ENCODE peak calls at places on chromosomes 1 and 21, in nine cellular contexts. R is bronchial epithelial cell; F is iPS-NIHi11; S is stimulated activated CD4-positive, alpha-beta T cell treated with anti-CD3 and anti-CD28 coated beads, Interleukin-12 subunit alpha, Interleukin-12 subunit beta, amount 100 ng/mL, for 4 hours; T is GDM1; M is HS-27A; P is stimulated activated CD8-positive, alpha-beta memory T cell treated with anti-CD3 and anti-CD28 coated beads, Interleukin-7, amount 100 ng/mL, for 1 hour; C is activated CD4-positive, alpha-beta T cell treated with anti-CD3 and anti-CD28 coated beads for 24 hours; O is activated T-cell treated with anti-CD3 and anti-CD28 coated beads, Interleukin-2, amount 50 U/mL, for 24 hours. Y is an unnamed sample.

GRCh38 chr21:45983981-45984551 is 2.5 kb downstream of the COL6A1 start:
- DNase-seq in C (no peak), R (no peak), T (no peak), P (no peak), F (peak), M (no peak), O (no peak), S (no peak), Y (no peak)

GRCh38 chr1:34681481-34682451 is 73.1 kb upstream of the GJB5 start:
- DNase-seq in O (peak), F (peak), S (peak), M (no peak), P (no peak), C (peak), R (peak), T (peak), Y (peak)

GRCh38 chr21:42044871-42045495 is 26.1 kb upstream of the UMODL1 start:
- DNase-seq in T (no peak), R (no peak), C (no peak), M (no peak), O (no peak), S (no peak), P (no peak), F (no peak), Y (no peak)

GRCh38 chr21:45290948-45291612 is 3.4 kb upstream of the POFUT2 start:
- DNase-seq in P (no peak), S (no peak), F (no peak), T (no peak), M (no peak), C (no peak), O (no peak), R (no peak), Y (no peak)

GRCh38 chr21:34282223-34282622 is 81.6 kb upstream of the KCNE2 start:
- DNase-seq in C (no peak), F (no peak), P (no peak), S (no peak), O (no peak), T (no peak), M (no peak), R (peak), Y (no peak)

GRCh38 chr21:32710069-32710784 is 17.6 kb downstream of the SYNJ1 start:
- DNase-seq in S (no peak), T (no peak), C (no peak), F (no peak), P (no peak), R (no peak), O (no peak), M (no peak), Y (peak)

GRCh38 chr1:240230821-240231220 is 139.1 kb downstream of the FMN2 start:
- DNase-seq in R (no peak), S (no peak), M (no peak), P (no peak), F (no peak), T (no peak), C (no peak), O (no peak), Y (no peak)

GRCh38 chr1:156508205-156508954 is 7.8 kb upstream of the MEF2D start:
- DNase-seq in M (no peak), F (no peak), S (no peak), O (no peak), C (no peak), P (no peak), R (no peak), T (no peak), Y (no peak)

GRCh38 chr1:160400284-160400645 is at the start of gene VANGL2:
- DNase-seq in C (peak), S (peak), R (no peak), M (no peak), P (no peak), O (peak), F (peak), T (no peak), Y (peak)

GRCh38 chr1:21324368-21325137 is 34.3 kb upstream of the ECE1 start:
- DNase-seq in R (peak), P (peak), T (no peak), C (peak), M (peak), S (peak), F (no peak), O (peak), Y (no peak)

GRCh38 chr1:163668472-163668871 is 346.7 kb downstream of the NUF2 start:
- DNase-seq in C (no peak), T (no peak), O (no peak), S (no peak), F (no peak), R (peak), M (no peak), P (no peak), Y (no peak)

GRCh38 chr1:80656011-80656627 is 1144.6 kb upstream of the ADGRL2 start:
- DNase-seq in O (no peak), R (peak), T (no peak), C (no peak), F (peak), M (no peak), S (no peak), P (no peak), Y (peak)

GRCh38 chr1:152244576-152244975 is 20.6 kb upstream of the HRNR start:
- DNase-seq in T (no peak), M (peak), O (no peak), F (no peak), R (peak), C (no peak), S (no peak), P (no peak), Y (no peak)

GRCh38 chr1:114468710-114469468 is 42.1 kb downstream of the TRIM33 start:
- DNase-seq in P (no peak), C (no peak), R (peak), M (no peak), F (no peak), O (no peak), S (no peak), T (no peak), Y (no peak)

GRCh38 chr1:110262846-110263631 is 52.9 kb downstream of the KCNC4 start:
- DNase-seq in F (no peak), C (no peak), S (no peak), P (no peak), R (no peak), O (no peak), M (no peak), T (no peak), Y (no peak)

GRCh38 chr1:245133995-245134715 is 20.6 kb upstream of the KIF26B start:
- DNase-seq in O (no peak), P (no peak), T (no peak), C (no peak), R (no peak), S (no peak), M (no peak), F (no peak), Y (no peak)

GRCh38 chr1:214234635-214235025 is 46.3 kb upstream of the SMYD2 start:
- DNase-seq in O (no peak), T (no peak), F (no peak), M (no peak), C (no peak), R (peak), P (no peak), S (no peak), Y (no peak)

GRCh38 chr1:202162418-202163280 is 2.2 kb upstream of the PTPN7 start:
- DNase-seq in M (no peak), S (no peak), F (no peak), O (peak), T (peak), P (no peak), C (no peak), R (no peak), Y (no peak)

GRCh38 chr1:25023826-25024225 is 93.8 kb upstream of the RUNX3 start:
- DNase-seq in R (no peak), P (no peak), M (no peak), O (no peak), F (no peak), T (no peak), S (no peak), C (no peak), Y (no peak)

GRCh38 chr1:178057863-178058576 is 35.9 kb upstream of the RASAL2 start:
- DNase-seq in F (peak), C (no peak), S (no peak), T (no peak), O (no peak), P (no peak), M (peak), R (peak), Y (peak)

GRCh38 chr1:156146749-156147405 is 6.5 kb upstream of the SEMA4A start:
- DNase-seq in M (no peak), S (no peak), O (peak), C (no peak), P (no peak), F (no peak), T (no peak), R (no peak), Y (no peak)

GRCh38 chr1:3166206-3166918 is 97.4 kb downstream of the PRDM16 start:
- DNase-seq in P (no peak), S (no peak), M (no peak), F (no peak), T (no peak), O (no peak), R (no peak), C (no peak), Y (no peak)

GRCh38 chr1:222530852-222531251 is 17.1 kb downstream of the HHIPL2 start:
- DNase-seq in O (no peak), T (no peak), S (no peak), C (no peak), F (no peak), P (no peak), R (no peak), M (no peak), Y (no peak)

GRCh38 chr1:161502181-161502580 is 3.1 kb upstream of the FCGR2A start:
- DNase-seq in M (no peak), C (no peak), S (no peak), R (no peak), F (no peak), T (no peak), P (no peak), O (no peak), Y (no peak)

GRCh38 chr1:63779872-63780271 is 6.1 kb downstream of the ROR1 start:
- DNase-seq in C (no peak), T (no peak), P (no peak), S (no peak), R (no peak), O (no peak), F (no peak), M (no peak), Y (no peak)

GRCh38 chr1:184241446-184241845 is 145.4 kb upstream of the C1orf21 start:
- DNase-seq in F (no peak), M (no peak), P (no peak), C (no peak), R (no peak), O (no peak), T (no peak), S (no peak), Y (no peak)

GRCh38 chr1:96130432-96130831 is 591.2 kb upstream of the PTBP2 start:
- DNase-seq in S (no peak), C (no peak), F (no peak), M (no peak), P (no peak), O (no peak), R (no peak), T (no peak), Y (no peak)

GRCh38 chr1:11211925-11212587 is 22.9 kb downstream of the ANGPTL7 start:
- DNase-seq in T (no peak), M (no peak), P (no peak), R (no peak), F (no peak), O (no peak), S (no peak), C (no peak), Y (no peak)

GRCh38 chr1:63363014-63363413 is 4.4 kb upstream of the ALG6 start:
- DNase-seq in R (no peak), O (no peak), S (no peak), M (no peak), F (no peak), C (no peak), P (no peak), T (no peak), Y (peak)

GRCh38 chr1:18256318-18257235 is 149.0 kb downstream of the IGSF21 start:
- DNase-seq in R (peak), F (peak), P (no peak), M (no peak), S (peak), C (no peak), O (no peak), T (no peak), Y (peak)

GRCh38 chr1:177092001-177092400 is 72.5 kb downstream of the ASTN1 start:
- DNase-seq in T (no peak), M (no peak), P (no peak), F (no peak), S (no peak), C (no peak), O (no peak), R (no peak), Y (no peak)

GRCh38 chr21:25907573-25908275 is 173.0 kb downstream of the GABPA start:
- DNase-seq in T (no peak), O (no peak), F (no peak), C (no peak), R (no peak), S (no peak), P (no peak), M (no peak), Y (no peak)

GRCh38 chr1:28811766-28812668 is at the start of gene OPRD1:
- DNase-seq in C (no peak), P (no peak), R (no peak), F (peak), M (no peak), O (peak), S (no peak), T (no peak), Y (peak)

Y was measured in GM23338.